ENCODE peak calls at places on chromosomes 3 and 15, in nine cellular contexts. One of them, this sample, is unnamed.
A peak's percentile ranks its signal among the peaks of the same experiment; 100 is the strongest.

GRCh38 chr3:15794303-15794771 is 3.4 kb downstream of the ANKRD28 start:
- DNase-seq in BE2C: no peak
- DNase-seq in epithelial cell of esophagus: no peak
- DNase-seq in OCI-LY7: no peak
- DNase-seq in body of pancreas: no peak
- DNase-seq in cardiac fibroblast: peak; percentile 78
- DNase-seq in GM12878: no peak
- DNase-seq in dorsolateral prefrontal cortex: no peak
- DNase-seq in NT2/D1: no peak
- DNase-seq in this sample: no peak

GRCh38 chr15:66565731-66566130 is at the start of gene LCTL:
- DNase-seq in BE2C: no peak
- DNase-seq in epithelial cell of esophagus: peak; percentile 44
- DNase-seq in OCI-LY7: no peak
- DNase-seq in body of pancreas: no peak
- DNase-seq in cardiac fibroblast: peak; percentile 58
- DNase-seq in GM12878: no peak
- DNase-seq in dorsolateral prefrontal cortex: peak; percentile 23
- DNase-seq in NT2/D1: peak; percentile 57
- DNase-seq in this sample: no peak

GRCh38 chr15:25981114-25981513 is 118.0 kb upstream of the ATP10A start:
- DNase-seq in BE2C: no peak
- DNase-seq in epithelial cell of esophagus: no peak
- DNase-seq in OCI-LY7: no peak
- DNase-seq in body of pancreas: no peak
- DNase-seq in cardiac fibroblast: no peak
- DNase-seq in GM12878: no peak
- DNase-seq in dorsolateral prefrontal cortex: no peak
- DNase-seq in NT2/D1: no peak
- DNase-seq in this sample: no peak

GRCh38 chr3:55180936-55181535 is 253.2 kb upstream of the LRTM1 start:
- DNase-seq in BE2C: peak; percentile 16
- DNase-seq in epithelial cell of esophagus: peak; percentile 46
- DNase-seq in OCI-LY7: peak; percentile 67
- DNase-seq in body of pancreas: peak; percentile 30
- DNase-seq in cardiac fibroblast: peak; percentile 67
- DNase-seq in GM12878: no peak
- DNase-seq in dorsolateral prefrontal cortex: peak; percentile 17
- DNase-seq in NT2/D1: no peak
- DNase-seq in this sample: peak; percentile 73

GRCh38 chr3:143814358-143814968 is 33.8 kb downstream of the SLC9A9 start:
- DNase-seq in BE2C: no peak
- DNase-seq in epithelial cell of esophagus: no peak
- DNase-seq in OCI-LY7: no peak
- DNase-seq in body of pancreas: no peak
- DNase-seq in cardiac fibroblast: no peak
- DNase-seq in GM12878: no peak
- DNase-seq in dorsolateral prefrontal cortex: no peak
- DNase-seq in NT2/D1: no peak
- DNase-seq in this sample: no peak

GRCh38 chr3:45826321-45826720 is 15.6 kb downstream of the LZTFL1 start:
- DNase-seq in BE2C: no peak
- DNase-seq in epithelial cell of esophagus: peak; percentile 37
- DNase-seq in OCI-LY7: no peak
- DNase-seq in body of pancreas: no peak
- DNase-seq in cardiac fibroblast: no peak
- DNase-seq in GM12878: no peak
- DNase-seq in dorsolateral prefrontal cortex: no peak
- DNase-seq in NT2/D1: no peak
- DNase-seq in this sample: no peak

GRCh38 chr3:38573606-38574005 is 75.9 kb downstream of the SCN5A start:
- DNase-seq in BE2C: no peak
- DNase-seq in epithelial cell of esophagus: no peak
- DNase-seq in OCI-LY7: no peak
- DNase-seq in body of pancreas: no peak
- DNase-seq in cardiac fibroblast: no peak
- DNase-seq in GM12878: no peak
- DNase-seq in dorsolateral prefrontal cortex: no peak
- DNase-seq in NT2/D1: no peak
- DNase-seq in this sample: no peak

GRCh38 chr3:187545391-187545790 is 124.8 kb downstream of the SST start:
- DNase-seq in BE2C: no peak
- DNase-seq in epithelial cell of esophagus: no peak
- DNase-seq in OCI-LY7: no peak
- DNase-seq in body of pancreas: no peak
- DNase-seq in cardiac fibroblast: no peak
- DNase-seq in GM12878: no peak
- DNase-seq in dorsolateral prefrontal cortex: no peak
- DNase-seq in NT2/D1: no peak
- DNase-seq in this sample: no peak

GRCh38 chr15:52086001-52086786 is 26.4 kb downstream of the BCL2L10 start:
- DNase-seq in BE2C: no peak
- DNase-seq in epithelial cell of esophagus: no peak
- DNase-seq in OCI-LY7: no peak
- DNase-seq in body of pancreas: no peak
- DNase-seq in cardiac fibroblast: no peak
- DNase-seq in GM12878: no peak
- DNase-seq in dorsolateral prefrontal cortex: no peak
- DNase-seq in NT2/D1: no peak
- DNase-seq in this sample: no peak

GRCh38 chr3:197354195-197355059 is 56.0 kb upstream of the DLG1 start:
- DNase-seq in BE2C: peak; percentile 38
- DNase-seq in epithelial cell of esophagus: no peak
- DNase-seq in OCI-LY7: peak; percentile 73
- DNase-seq in body of pancreas: no peak
- DNase-seq in cardiac fibroblast: peak; percentile 57
- DNase-seq in GM12878: peak; percentile 11
- DNase-seq in dorsolateral prefrontal cortex: no peak
- DNase-seq in NT2/D1: no peak
- DNase-seq in this sample: peak; percentile 68

GRCh38 chr3:146337991-146338390 is 87.1 kb upstream of the PLSCR4 start:
- DNase-seq in BE2C: no peak
- DNase-seq in epithelial cell of esophagus: no peak
- DNase-seq in OCI-LY7: no peak
- DNase-seq in body of pancreas: no peak
- DNase-seq in cardiac fibroblast: peak; percentile 17
- DNase-seq in GM12878: no peak
- DNase-seq in dorsolateral prefrontal cortex: no peak
- DNase-seq in NT2/D1: no peak
- DNase-seq in this sample: no peak

GRCh38 chr3:180102134-180102533 is 65.4 kb upstream of the PEX5L start:
- DNase-seq in BE2C: no peak
- DNase-seq in epithelial cell of esophagus: peak; percentile 16
- DNase-seq in OCI-LY7: no peak
- DNase-seq in body of pancreas: no peak
- DNase-seq in cardiac fibroblast: no peak
- DNase-seq in GM12878: no peak
- DNase-seq in dorsolateral prefrontal cortex: no peak
- DNase-seq in NT2/D1: peak; percentile 61
- DNase-seq in this sample: peak; percentile 35

GRCh38 chr15:58070801-58071418 is 5.4 kb upstream of the ALDH1A2 start:
- DNase-seq in BE2C: peak; percentile 54
- DNase-seq in epithelial cell of esophagus: peak; percentile 68
- DNase-seq in OCI-LY7: peak; percentile 31
- DNase-seq in body of pancreas: peak; percentile 64
- DNase-seq in cardiac fibroblast: peak; percentile 71
- DNase-seq in GM12878: no peak
- DNase-seq in dorsolateral prefrontal cortex: peak; percentile 62
- DNase-seq in NT2/D1: peak; percentile 63
- DNase-seq in this sample: peak; percentile 68

DNA sequence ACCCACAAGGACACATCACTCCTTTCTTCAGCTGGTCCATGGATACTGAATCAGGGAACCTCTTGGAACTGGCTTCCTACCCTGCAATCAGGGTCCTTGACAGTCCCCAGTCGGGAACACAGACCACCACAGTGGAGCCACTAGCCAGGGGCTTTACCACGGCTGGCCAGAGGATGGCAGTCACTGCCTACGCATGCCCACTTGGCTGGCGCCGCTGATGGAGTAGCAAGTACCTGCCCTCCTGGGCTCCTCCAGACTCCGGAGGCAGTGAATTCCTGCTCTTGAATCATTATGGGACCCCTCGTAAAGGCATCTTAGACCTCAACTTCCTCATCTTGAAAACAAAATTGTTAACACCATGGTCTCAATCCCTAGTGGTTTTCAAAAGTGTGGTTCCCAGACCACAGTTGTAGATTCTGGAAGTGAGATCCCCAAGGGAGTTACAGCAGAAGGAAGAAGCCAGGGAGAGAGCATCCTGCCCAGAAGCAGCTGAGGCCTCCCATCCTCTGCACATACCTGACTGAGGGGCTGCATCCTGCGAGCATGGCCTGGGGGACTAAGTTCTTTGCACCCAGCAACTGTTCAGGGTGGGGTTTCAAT is 9.1 kb upstream of the SKIC8 start:
- DNase-seq in BE2C: peak; percentile 92
- DNase-seq in epithelial cell of esophagus: peak; percentile 73
- DNase-seq in OCI-LY7: peak; percentile 74
- DNase-seq in body of pancreas: peak; percentile 46
- DNase-seq in cardiac fibroblast: peak; percentile 78
- DNase-seq in GM12878: no peak
- DNase-seq in dorsolateral prefrontal cortex: peak; percentile 83
- DNase-seq in NT2/D1: peak; percentile 75
- DNase-seq in this sample: peak; percentile 90
- H3K4me3 ChIP-seq in BE2C: peak overlapping the region; percentile 13
- H3K4me3 ChIP-seq in epithelial cell of esophagus: no peak overlapping the region
- H3K4me3 ChIP-seq in OCI-LY7: no peak overlapping the region
- H3K4me3 ChIP-seq in body of pancreas: no peak overlapping the region
- H3K4me3 ChIP-seq in cardiac fibroblast: no peak overlapping the region
- H3K4me3 ChIP-seq in GM12878: no peak overlapping the region
- H3K4me3 ChIP-seq in dorsolateral prefrontal cortex: no peak overlapping the region
- H3K4me3 ChIP-seq in NT2/D1: no peak overlapping the region
- H3K4me3 ChIP-seq in this sample: no peak overlapping the region

DNA sequence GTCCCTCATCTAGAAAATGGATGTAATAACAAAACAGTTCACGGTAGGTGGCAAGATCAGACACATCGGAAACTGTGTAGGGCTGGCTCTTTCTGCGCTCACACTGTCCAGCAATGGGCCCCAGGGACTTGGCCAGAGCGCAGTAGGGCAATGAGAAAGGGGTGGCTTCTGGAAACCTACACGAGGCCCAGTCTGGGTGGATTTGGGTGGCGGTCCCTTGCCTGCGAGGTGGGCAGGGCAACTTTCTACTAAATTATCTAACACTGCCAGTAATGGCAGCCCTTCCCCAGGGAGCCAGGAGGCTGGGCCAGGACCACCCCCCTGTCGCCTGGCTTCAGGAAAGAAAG is 2.1 kb upstream of the TNK2 start:
- DNase-seq in BE2C: no peak
- DNase-seq in epithelial cell of esophagus: no peak
- DNase-seq in OCI-LY7: no peak
- DNase-seq in body of pancreas: no peak
- DNase-seq in cardiac fibroblast: no peak
- DNase-seq in GM12878: no peak
- DNase-seq in dorsolateral prefrontal cortex: no peak
- DNase-seq in NT2/D1: no peak
- DNase-seq in this sample: no peak
- H3K4me3 ChIP-seq in BE2C: no peak overlapping the region
- H3K4me3 ChIP-seq in epithelial cell of esophagus: no peak overlapping the region
- H3K4me3 ChIP-seq in OCI-LY7: no peak overlapping the region
- H3K4me3 ChIP-seq in body of pancreas: no peak overlapping the region
- H3K4me3 ChIP-seq in cardiac fibroblast: no peak overlapping the region
- H3K4me3 ChIP-seq in GM12878: no peak overlapping the region
- H3K4me3 ChIP-seq in dorsolateral prefrontal cortex: no peak overlapping the region
- H3K4me3 ChIP-seq in NT2/D1: peak overlapping the region; percentile 79
- H3K4me3 ChIP-seq in this sample: no peak overlapping the region

GRCh38 chr3:10779293-10779805 is 36.7 kb upstream of the SLC6A11 start:
- DNase-seq in BE2C: no peak
- DNase-seq in epithelial cell of esophagus: no peak
- DNase-seq in OCI-LY7: no peak
- DNase-seq in body of pancreas: no peak
- DNase-seq in cardiac fibroblast: no peak
- DNase-seq in GM12878: no peak
- DNase-seq in dorsolateral prefrontal cortex: no peak
- DNase-seq in NT2/D1: no peak
- DNase-seq in this sample: no peak

GRCh38 chr3:10780243-10780642 is 35.8 kb upstream of the SLC6A11 start:
- DNase-seq in BE2C: no peak
- DNase-seq in epithelial cell of esophagus: peak; percentile 81
- DNase-seq in OCI-LY7: no peak
- DNase-seq in body of pancreas: no peak
- DNase-seq in cardiac fibroblast: no peak
- DNase-seq in GM12878: no peak
- DNase-seq in dorsolateral prefrontal cortex: no peak
- DNase-seq in NT2/D1: no peak
- DNase-seq in this sample: no peak

GRCh38 chr3:10778492-10779292 is 37.3 kb upstream of the SLC6A11 start:
- DNase-seq in BE2C: no peak
- DNase-seq in epithelial cell of esophagus: no peak
- DNase-seq in OCI-LY7: no peak
- DNase-seq in body of pancreas: no peak
- DNase-seq in cardiac fibroblast: no peak
- DNase-seq in GM12878: no peak
- DNase-seq in dorsolateral prefrontal cortex: no peak
- DNase-seq in NT2/D1: no peak
- DNase-seq in this sample: no peak

GRCh38 chr3:10782011-10782410 is 34.0 kb upstream of the SLC6A11 start:
- DNase-seq in BE2C: no peak
- DNase-seq in epithelial cell of esophagus: no peak
- DNase-seq in OCI-LY7: no peak
- DNase-seq in body of pancreas: no peak
- DNase-seq in cardiac fibroblast: no peak
- DNase-seq in GM12878: no peak
- DNase-seq in dorsolateral prefrontal cortex: no peak
- DNase-seq in NT2/D1: no peak
- DNase-seq in this sample: no peak

GRCh38 chr3:10780922-10781321 is 35.1 kb upstream of the SLC6A11 start:
- DNase-seq in BE2C: no peak
- DNase-seq in epithelial cell of esophagus: no peak
- DNase-seq in OCI-LY7: no peak
- DNase-seq in body of pancreas: no peak
- DNase-seq in cardiac fibroblast: no peak
- DNase-seq in GM12878: no peak
- DNase-seq in dorsolateral prefrontal cortex: no peak
- DNase-seq in NT2/D1: no peak
- DNase-seq in this sample: no peak
- H3K4me3 ChIP-seq in BE2C: no peak overlapping the region
- H3K4me3 ChIP-seq in epithelial cell of esophagus: no peak overlapping the region
- H3K4me3 ChIP-seq in OCI-LY7: no peak overlapping the region
- H3K4me3 ChIP-seq in body of pancreas: no peak overlapping the region
- H3K4me3 ChIP-seq in cardiac fibroblast: no peak overlapping the region
- H3K4me3 ChIP-seq in GM12878: no peak overlapping the region
- H3K4me3 ChIP-seq in dorsolateral prefrontal cortex: no peak overlapping the region
- H3K4me3 ChIP-seq in NT2/D1: no peak overlapping the region
- H3K4me3 ChIP-seq in this sample: no peak overlapping the region

DNA sequence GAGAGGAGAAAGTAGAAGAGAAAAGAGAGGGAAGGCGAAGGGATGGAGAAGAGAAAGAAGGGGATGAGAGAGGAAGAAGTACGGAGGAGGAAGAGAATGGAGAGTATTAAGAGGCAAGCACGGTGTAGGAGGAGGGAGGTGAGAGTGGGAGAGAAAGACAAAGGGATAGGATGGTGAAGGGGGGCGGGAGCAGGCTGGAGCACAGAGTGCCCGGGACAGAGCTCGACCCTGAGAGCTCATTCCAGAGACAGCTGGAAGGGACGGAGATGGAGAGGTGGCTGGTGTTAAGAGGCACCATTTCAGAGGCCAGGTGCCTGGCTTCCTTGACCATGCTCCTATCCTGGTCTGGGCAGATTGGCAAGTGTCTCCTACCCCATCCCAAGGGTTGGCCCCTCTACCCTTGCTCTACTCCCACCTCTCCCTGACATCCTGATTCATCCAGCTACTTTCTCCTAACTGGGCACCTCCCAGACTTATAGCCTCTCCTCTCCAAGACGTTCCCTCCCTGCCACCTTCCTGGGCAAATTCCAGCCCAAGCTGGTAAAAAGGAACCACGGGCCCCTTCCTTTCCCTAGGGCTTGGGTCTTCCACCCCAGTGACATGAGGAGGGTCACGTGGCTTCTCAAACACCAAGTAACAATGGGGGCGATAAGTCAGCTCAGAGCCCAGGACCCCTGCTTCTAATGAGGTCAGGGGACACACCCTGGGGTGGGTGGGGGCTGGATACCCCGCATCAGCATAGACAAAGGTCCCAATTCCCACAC is 1.2 kb downstream of the CLCN2 start:
- DNase-seq in BE2C: no peak
- DNase-seq in epithelial cell of esophagus: no peak
- DNase-seq in OCI-LY7: no peak
- DNase-seq in body of pancreas: peak; percentile 11
- DNase-seq in cardiac fibroblast: no peak
- DNase-seq in GM12878: no peak
- DNase-seq in dorsolateral prefrontal cortex: no peak
- DNase-seq in NT2/D1: no peak
- DNase-seq in this sample: no peak
- H3K4me3 ChIP-seq in BE2C: peak overlapping the region; percentile 86
- H3K4me3 ChIP-seq in epithelial cell of esophagus: peak overlapping the region; percentile 96
- H3K4me3 ChIP-seq in OCI-LY7: peak overlapping the region; percentile 97
- H3K4me3 ChIP-seq in body of pancreas: no peak overlapping the region
- H3K4me3 ChIP-seq in cardiac fibroblast: peak overlapping the region; percentile 81
- H3K4me3 ChIP-seq in GM12878: no peak overlapping the region
- H3K4me3 ChIP-seq in dorsolateral prefrontal cortex: peak overlapping the region; percentile 95
- H3K4me3 ChIP-seq in NT2/D1: peak overlapping the region; percentile 94
- H3K4me3 ChIP-seq in this sample: no peak overlapping the region